ENCODE peak calls at places on chromosomes 16 and 17, in nine cellular contexts. B, S, I, M, J, Q, P, N and T are unnamed samples.
A peak's percentile ranks its signal among the peaks of the same experiment; 100 is the strongest.

GRCh38 chr17:10271004-10271620 is 72.7 kb upstream of the GAS7 start:
- DNase-seq in B (no peak), S (no peak), I (no peak), M (no peak), J (no peak), Q (no peak), P (no peak), N (no peak), T (no peak)

GRCh38 chr16:59645194-59645593 is 911.1 kb upstream of the GOT2 start:
- DNase-seq in B (no peak), S (no peak), I (no peak), M (no peak), J (no peak), Q (no peak), P (no peak), N (no peak), T (no peak)

GRCh38 chr17:45931677-45932076 is 37.3 kb downstream of the MAPT start:
- DNase-seq in B (no peak), S (no peak), I (no peak), M (no peak), J (no peak), Q (no peak), P (no peak), N (no peak), T (no peak)

GRCh38 chr16:81239722-81240121 is 1.2 kb downstream of the BCO1 start:
- DNase-seq in B (no peak), S (no peak), I (no peak), M (no peak), J (no peak), Q (no peak), P (no peak), N (no peak), T (no peak)

GRCh38 chr16:89489040-89489721 is 1.2 kb downstream of the ANKRD11 start:
- DNase-seq in B (peak; percentile 89), S (peak; percentile 80), I (peak; percentile 79), M (no peak), J (peak; percentile 68), Q (no peak), P (peak; percentile 63), N (peak; percentile 87), T (peak; percentile 68)

GRCh38 chr16:67528222-67528869 is at the start of gene RIPOR1:
- DNase-seq in B (no peak), S (peak; percentile 53), I (peak; percentile 82), M (no peak), J (no peak), Q (no peak), P (peak; percentile 62), N (no peak), T (no peak)

GRCh38 chr17:6668727-6669425 is 17.3 kb downstream of the C17orf100 start:
- DNase-seq in B (no peak), S (no peak), I (no peak), M (no peak), J (no peak), Q (no peak), P (no peak), N (no peak), T (no peak)

GRCh38 chr16:57611184-57611583 is 17.2 kb upstream of the ADGRG1 start:
- DNase-seq in B (no peak), S (no peak), I (no peak), M (no peak), J (no peak), Q (no peak), P (no peak), N (peak; percentile 65), T (no peak)

GRCh38 chr17:80187493-80187892 is 17.7 kb downstream of the CARD14 start:
- DNase-seq in B (no peak), S (no peak), I (peak; percentile 70), M (no peak), J (no peak), Q (no peak), P (no peak), N (no peak), T (no peak)

GRCh38 chr17:37856245-37856644 is 68.0 kb upstream of the TBC1D3K start:
- DNase-seq in B (no peak), S (no peak), I (no peak), M (no peak), J (no peak), Q (no peak), P (no peak), N (no peak), T (no peak)

GRCh38 chr16:69859105-69859969 is 91.8 kb upstream of the CLEC18A start:
- DNase-seq in B (no peak), S (no peak), I (no peak), M (no peak), J (no peak), Q (no peak), P (no peak), N (peak; percentile 70), T (no peak)

GRCh38 chr17:65370669-65371126 is 190.8 kb downstream of the AXIN2 start:
- DNase-seq in B (peak; percentile 41), S (no peak), I (no peak), M (no peak), J (no peak), Q (no peak), P (no peak), N (peak; percentile 65), T (no peak)

GRCh38 chr17:18985475-18985874 is 19.1 kb downstream of the FAM83G start:
- DNase-seq in B (no peak), S (no peak), I (no peak), M (no peak), J (no peak), Q (no peak), P (no peak), N (no peak), T (no peak)

GRCh38 chr17:78979780-78980623 is at the start of gene LGALS3BP:
- DNase-seq in B (no peak), S (peak; percentile 96), I (peak; percentile 85), M (peak; percentile 79), J (no peak), Q (peak; percentile 70), P (no peak), N (peak; percentile 76), T (no peak)

GRCh38 chr16:1156983-1157638 is 4.2 kb downstream of the CACNA1H start:
- DNase-seq in B (no peak), S (no peak), I (no peak), M (no peak), J (no peak), Q (no peak), P (no peak), N (no peak), T (no peak)

GRCh38 chr17:68954146-68954971 is 833 bp downstream of the ABCA8 start:
- DNase-seq in B (no peak), S (no peak), I (no peak), M (no peak), J (no peak), Q (peak; percentile 29), P (no peak), N (no peak), T (no peak)

GRCh38 chr16:53433930-53434435 is 288 bp upstream of the RBL2 start:
- DNase-seq in B (no peak), S (no peak), I (peak; percentile 93), M (no peak), J (no peak), Q (peak; percentile 29), P (no peak), N (no peak), T (no peak)

GRCh38 chr17:82028966-82029365 is 2.5 kb upstream of the RAC3 start:
- DNase-seq in B (no peak), S (no peak), I (no peak), M (no peak), J (no peak), Q (no peak), P (no peak), N (no peak), T (no peak)

GRCh38 chr17:7878234-7878633 is 10.4 kb upstream of the CHD3 start:
- DNase-seq in B (no peak), S (no peak), I (no peak), M (no peak), J (no peak), Q (no peak), P (no peak), N (no peak), T (no peak)

GRCh38 chr17:81651692-81652091 is 4.7 kb downstream of the PDE6G start:
- DNase-seq in B (no peak), S (no peak), I (peak; percentile 95), M (no peak), J (no peak), Q (peak; percentile 71), P (no peak), N (peak; percentile 70), T (no peak)

GRCh38 chr17:74584714-74585113 is 7.4 kb downstream of the CD300LD start:
- DNase-seq in B (no peak), S (no peak), I (no peak), M (no peak), J (no peak), Q (no peak), P (no peak), N (no peak), T (no peak)

GRCh38 chr16:19167710-19168172 is 299 bp upstream of the SYT17 start:
- DNase-seq in B (peak; percentile 86), S (peak; percentile 76), I (peak; percentile 71), M (peak; percentile 16), J (no peak), Q (peak; percentile 8), P (no peak), N (peak; percentile 60), T (peak; percentile 61)

GRCh38 chr17:51505450-51505849 is 245.1 kb downstream of the UTP18 start:
- DNase-seq in B (no peak), S (no peak), I (no peak), M (no peak), J (no peak), Q (no peak), P (no peak), N (no peak), T (no peak)

GRCh38 chr17:35432176-35433074 is at the start of gene SLFN12:
- DNase-seq in B (peak; percentile 44), S (no peak), I (peak; percentile 58), M (no peak), J (peak; percentile 22), Q (peak; percentile 83), P (no peak), N (peak; percentile 83), T (peak; percentile 45)

GRCh38 chr17:69192754-69193153 is 35.9 kb downstream of the ABCA10 start:
- DNase-seq in B (no peak), S (no peak), I (peak; percentile 3), M (no peak), J (no peak), Q (no peak), P (no peak), N (no peak), T (no peak)

GRCh38 chr17:50055055-50055425 is 870 bp upstream of the ITGA3 start:
- DNase-seq in B (peak; percentile 24), S (peak; percentile 15), I (no peak), M (peak; percentile 91), J (no peak), Q (no peak), P (no peak), N (peak; percentile 92), T (no peak)

GRCh38 chr16:81907681-81908080 is 103.6 kb downstream of the SDR42E1 start:
- DNase-seq in B (no peak), S (no peak), I (no peak), M (no peak), J (no peak), Q (no peak), P (no peak), N (no peak), T (no peak)

GRCh38 chr17:21125862-21126261 is 902 bp upstream of the DHRS7B start:
- DNase-seq in B (no peak), S (no peak), I (no peak), M (no peak), J (peak; percentile 28), Q (no peak), P (peak; percentile 48), N (no peak), T (no peak)

GRCh38 chr16:69217433-69217832 is 30.5 kb downstream of the SNTB2 start:
- DNase-seq in B (no peak), S (no peak), I (peak; percentile 27), M (no peak), J (no peak), Q (peak; percentile 53), P (no peak), N (peak; percentile 85), T (no peak)

GRCh38 chr17:20091161-20092029 is 82.2 kb downstream of the SPECC1 start:
- DNase-seq in B (no peak), S (no peak), I (peak; percentile 65), M (no peak), J (no peak), Q (no peak), P (no peak), N (no peak), T (peak; percentile 33)

GRCh38 chr17:63039342-63039741 is 73.3 kb downstream of the TANC2 start:
- DNase-seq in B (no peak), S (peak; percentile 52), I (no peak), M (no peak), J (no peak), Q (no peak), P (no peak), N (no peak), T (no peak)